ENCODE peak calls at places on chromosomes 2 and 18, in seven cellular contexts. F is stimulated activated CD4-positive, alpha-beta T cell treated with anti-CD3 and anti-CD28 coated beads, Interleukin-4, amount 100 ng/mL, for 24 hours; O is GM19239; R is HuH-7.5; P is Ammon's horn; C is Calu3; S is AG04449. N is an unnamed sample.

GRCh38 chr18:49304746-49305145 is 155.7 kb downstream of the DYM start:
- DNase-seq in O (no peak), R (no peak), F (no peak), S (no peak), P (no peak), C (no peak), N (no peak)

GRCh38 chr2:62415019-62415431 is 91.0 kb downstream of the TMEM17 start:
- DNase-seq in C (no peak), P (peak; percentile 64), R (no peak), O (peak; percentile 46), S (no peak), F (no peak), N (no peak)

GRCh38 chr18:75183524-75183923 is 25.4 kb downstream of the PTGR3 start:
- DNase-seq in F (no peak), S (no peak), C (peak; percentile 77), R (no peak), O (no peak), P (no peak), N (no peak)

GRCh38 chr2:182330451-182331325 is 96.1 kb downstream of the PDE1A start:
- DNase-seq in P (no peak), R (no peak), S (no peak), O (no peak), C (no peak), F (no peak), N (no peak)

GRCh38 chr2:95001117-95001551 is 24.4 kb upstream of the MAL start:
- DNase-seq in P (no peak), R (no peak), O (no peak), S (no peak), C (no peak), F (no peak), N (no peak)

GRCh38 chr2:33529771-33530481 is 53.5 kb downstream of the RASGRP3 start:
- DNase-seq in F (no peak), O (no peak), P (no peak), R (no peak), S (peak; percentile 95), C (no peak), N (no peak)

GRCh38 chr18:69196336-69196735 is 204.4 kb upstream of the DOK6 start:
- DNase-seq in F (no peak), C (no peak), R (no peak), O (no peak), P (no peak), S (no peak), N (no peak)

GRCh38 chr2:38596229-38596628 is 6.5 kb downstream of the HNRNPLL start:
- DNase-seq in C (no peak), S (no peak), O (no peak), P (no peak), F (no peak), R (no peak), N (no peak)

GRCh38 chr2:241739177-241739576 is 4.7 kb downstream of the D2HGDH start:
- DNase-seq in R (no peak), P (no peak), C (no peak), F (no peak), S (no peak), O (no peak), N (no peak)

GRCh38 chr2:151071382-151071781 is 190.3 kb downstream of the RBM43 start:
- DNase-seq in S (no peak), R (no peak), F (no peak), O (no peak), C (peak; percentile 29), P (no peak), N (no peak)

GRCh38 chr2:75290600-75291140 is 91.3 kb upstream of the TACR1 start:
- DNase-seq in P (peak; percentile 25), C (no peak), S (no peak), O (no peak), R (no peak), F (no peak), N (no peak)

GRCh38 chr2:101432411-101433181 is 42.3 kb downstream of the RFX8 start:
- DNase-seq in P (no peak), R (no peak), O (no peak), C (no peak), S (no peak), F (no peak), N (no peak)

GRCh38 chr18:68840554-68841263 is 42.8 kb downstream of the CCDC102B start:
- DNase-seq in R (no peak), P (peak; percentile 23), F (no peak), C (peak; percentile 26), S (peak; percentile 68), O (no peak), N (no peak)

GRCh38 chr2:171893196-171893823 is 734 bp downstream of the SLC25A12 start:
- DNase-seq in S (no peak), P (peak; percentile 8), O (no peak), F (no peak), R (peak; percentile 58), C (no peak), N (peak; percentile 10)

GRCh38 chr2:219309278-219309677 is at the start of gene PTPRN:
- DNase-seq in C (no peak), O (no peak), P (peak; percentile 79), R (no peak), S (no peak), F (no peak), N (no peak)

GRCh38 chr2:221485500-221485870 is 86.6 kb downstream of the EPHA4 start:
- DNase-seq in S (no peak), P (no peak), F (no peak), O (no peak), R (no peak), C (no peak), N (no peak)

GRCh38 chr2:41906325-41906700 is 141.5 kb upstream of the PKDCC start:
- DNase-seq in O (no peak), F (no peak), S (no peak), P (no peak), C (no peak), R (no peak), N (no peak)

GRCh38 chr18:5518899-5519371 is 24.9 kb downstream of the EPB41L3 start:
- DNase-seq in C (no peak), O (no peak), S (no peak), F (no peak), R (no peak), P (no peak), N (no peak)

GRCh38 chr2:11420671-11421070 is 45.3 kb downstream of the E2F6 start:
- DNase-seq in S (no peak), O (no peak), C (no peak), P (no peak), R (no peak), F (no peak), N (no peak)

GRCh38 chr2:19632327-19633040 is 269.3 kb downstream of the TTC32 start:
- DNase-seq in C (no peak), R (no peak), F (no peak), O (no peak), P (no peak), S (no peak), N (no peak)

GRCh38 chr2:239903803-239904202 is 121.3 kb downstream of the NDUFA10 start:
- DNase-seq in F (no peak), P (no peak), R (no peak), O (no peak), C (no peak), S (no peak), N (no peak)

GRCh38 chr18:5467666-5468065 is 76.1 kb downstream of the EPB41L3 start:
- DNase-seq in C (no peak), S (no peak), P (no peak), O (no peak), F (no peak), R (no peak), N (no peak)

GRCh38 chr2:113298176-113298575 is 19.5 kb upstream of the PAX8 start:
- DNase-seq in R (no peak), O (no peak), C (no peak), P (no peak), F (no peak), S (no peak), N (no peak)

GRCh38 chr2:204010611-204011560 is 74.3 kb downstream of the ICOS start:
- DNase-seq in P (peak; percentile 13), F (no peak), R (no peak), O (no peak), C (no peak), S (no peak), N (no peak)

GRCh38 chr2:193502363-193503035 is 1307.8 kb upstream of the TMEFF2 start:
- DNase-seq in P (no peak), O (no peak), C (no peak), F (no peak), S (no peak), R (no peak), N (no peak)

GRCh38 chr2:216188956-216189355 is 79.8 kb downstream of the XRCC5 start:
- DNase-seq in S (no peak), C (no peak), F (no peak), P (no peak), O (no peak), R (no peak), N (no peak)

GRCh38 chr2:128789776-128790455 is 471.2 kb upstream of the HS6ST1 start:
- DNase-seq in C (no peak), R (no peak), P (no peak), S (no peak), O (no peak), F (no peak), N (no peak)

GRCh38 chr2:71291398-71291797 is 40.2 kb upstream of the ZNF638 start:
- DNase-seq in R (no peak), P (peak; percentile 91), F (no peak), S (no peak), C (no peak), O (no peak), N (no peak)